ENCODE peak calls at places on chromosome 10, in eight cellular contexts. U is CD8-positive, alpha-beta memory T cell; E is mammary epithelial cell; Y is NCI-H510A treated with DMSO at 0.1 percent for 48 hours; O is lower lobe of right lung; P is caudate nucleus; V is cerebellar cortex; A is adipocyte. K is an unnamed sample.

GRCh38 chr10:52314822-52315552 is 906 bp downstream of the DKK1 start:
- DNase-seq in U (no peak), E (peak), Y (no peak), O (no peak), P (no peak), V (no peak), A (peak), K (peak)

GRCh38 chr10:515674-516073 is 173.8 kb downstream of the DIP2C start:
- DNase-seq in U (no peak), E (no peak), Y (no peak), O (no peak), P (no peak), V (no peak), A (no peak), K (no peak)

GRCh38 chr10:63542835-63543575 is 21.8 kb downstream of the REEP3 start:
- DNase-seq in U (no peak), E (peak), Y (no peak), O (no peak), P (no peak), V (no peak), A (no peak), K (no peak)

GRCh38 chr10:70132098-70133029 is at the start of gene AIFM2:
- DNase-seq in U (peak), E (peak), Y (peak), O (peak), P (no peak), V (no peak), A (peak), K (peak)

GRCh38 chr10:100907773-100908172 is 5.0 kb upstream of the SLF2 start:
- DNase-seq in U (no peak), E (no peak), Y (no peak), O (no peak), P (no peak), V (no peak), A (no peak), K (no peak)

GRCh38 chr10:68598978-68599753 is 39.0 kb downstream of the TET1 start:
- DNase-seq in U (no peak), E (peak), Y (peak), O (no peak), P (peak), V (peak), A (peak), K (peak)

GRCh38 chr10:113480828-113481502 is 71.9 kb upstream of the HABP2 start:
- DNase-seq in U (no peak), E (peak), Y (peak), O (peak), P (no peak), V (no peak), A (no peak), K (no peak)

GRCh38 chr10:97081621-97082235 is 104.0 kb downstream of the SLIT1 start:
- DNase-seq in U (peak), E (peak), Y (no peak), O (no peak), P (no peak), V (peak), A (peak), K (peak)

GRCh38 chr10:103202319-103202718 is 9.2 kb upstream of the NT5C2 start:
- DNase-seq in U (no peak), E (no peak), Y (no peak), O (no peak), P (no peak), V (no peak), A (no peak), K (no peak)

GRCh38 chr10:60323171-60323570 is 66.5 kb downstream of the ANK3 start:
- DNase-seq in U (no peak), E (no peak), Y (no peak), O (no peak), P (no peak), V (no peak), A (no peak), K (no peak)

GRCh38 chr10:12539350-12540164 is 190.2 kb downstream of the CAMK1D start:
- DNase-seq in U (no peak), E (no peak), Y (peak), O (no peak), P (no peak), V (peak), A (peak), K (no peak)

GRCh38 chr10:103618575-103619423 is 125.3 kb downstream of the NEURL1 start:
- DNase-seq in U (no peak), E (no peak), Y (no peak), O (no peak), P (peak), V (peak), A (peak), K (no peak)

GRCh38 chr10:69685802-69686585 is 55.9 kb downstream of the FAM241B start:
- DNase-seq in U (no peak), E (peak), Y (no peak), O (peak), P (no peak), V (peak), A (peak), K (no peak)

GRCh38 chr10:14547826-14548225 is 217.1 kb upstream of the FRMD4A start:
- DNase-seq in U (no peak), E (no peak), Y (no peak), O (no peak), P (no peak), V (no peak), A (no peak), K (no peak)

GRCh38 chr10:49379596-49380410 is 16.1 kb downstream of the DRGX start:
- DNase-seq in U (no peak), E (no peak), Y (no peak), O (no peak), P (no peak), V (peak), A (no peak), K (no peak)

GRCh38 chr10:24908793-24909423 is 43.5 kb downstream of the PRTFDC1 start:
- DNase-seq in U (no peak), E (peak), Y (no peak), O (no peak), P (no peak), V (no peak), A (peak), K (peak)

GRCh38 chr10:110903280-110904278 is 15.4 kb downstream of the BBIP1 start:
- DNase-seq in U (no peak), E (no peak), Y (no peak), O (no peak), P (no peak), V (no peak), A (no peak), K (no peak)

GRCh38 chr10:132627736-132628512 is 90.3 kb downstream of the INPP5A start:
- DNase-seq in U (no peak), E (no peak), Y (no peak), O (peak), P (peak), V (no peak), A (peak), K (peak)

GRCh38 chr10:71696635-71697326 is 22.8 kb downstream of the C10orf105 start:
- DNase-seq in U (peak), E (no peak), Y (peak), O (peak), P (peak), V (peak), A (peak), K (peak)

GRCh38 chr10:95333997-95334792 is 43.4 kb upstream of the PDLIM1 start:
- DNase-seq in U (no peak), E (peak), Y (no peak), O (peak), P (no peak), V (no peak), A (peak), K (peak)

GRCh38 chr10:56920586-56921250 is 559.7 kb upstream of the ZWINT start:
- DNase-seq in U (no peak), E (no peak), Y (no peak), O (no peak), P (no peak), V (no peak), A (no peak), K (no peak)

GRCh38 chr10:9069136-9069535 is 1014.6 kb downstream of the GATA3 start:
- DNase-seq in U (no peak), E (peak), Y (no peak), O (no peak), P (no peak), V (no peak), A (no peak), K (no peak)

GRCh38 chr10:75233444-75234016 is 2.2 kb downstream of the COMTD1 start:
- DNase-seq in U (peak), E (peak), Y (no peak), O (no peak), P (no peak), V (peak), A (no peak), K (no peak)

GRCh38 chr10:111784936-111785465 is 398.6 kb downstream of the GPAM start:
- DNase-seq in U (no peak), E (no peak), Y (no peak), O (no peak), P (no peak), V (peak), A (no peak), K (no peak)

GRCh38 chr10:103884681-103885139 is 29.3 kb upstream of the SH3PXD2A start:
- DNase-seq in U (no peak), E (peak), Y (peak), O (no peak), P (no peak), V (peak), A (peak), K (peak)

GRCh38 chr10:124589491-124590006 is 127.9 kb downstream of the LHPP start:
- DNase-seq in U (no peak), E (no peak), Y (no peak), O (no peak), P (peak), V (no peak), A (no peak), K (no peak)

GRCh38 chr10:78443900-78444571 is 410.4 kb downstream of the RPS24 start:
- DNase-seq in U (no peak), E (no peak), Y (no peak), O (no peak), P (no peak), V (peak), A (no peak), K (no peak)

GRCh38 chr10:3068968-3069737 is 1.8 kb downstream of the PFKP start:
- DNase-seq in U (peak), E (no peak), Y (no peak), O (no peak), P (peak), V (no peak), A (peak), K (no peak)

GRCh38 chr10:60549686-60550085 is 160.0 kb upstream of the ANK3 start:
- DNase-seq in U (no peak), E (peak), Y (no peak), O (no peak), P (no peak), V (peak), A (no peak), K (peak)

GRCh38 chr10:93852721-93853120 is 41.1 kb upstream of the SLC35G1 start:
- DNase-seq in U (no peak), E (no peak), Y (no peak), O (no peak), P (no peak), V (no peak), A (no peak), K (no peak)

GRCh38 chr10:43640603-43641002 is 8.1 kb downstream of the ZNF32 start:
- DNase-seq in U (no peak), E (no peak), Y (no peak), O (no peak), P (no peak), V (no peak), A (peak), K (no peak)

GRCh38 chr10:78953124-78954008 is 115.4 kb upstream of the ZMIZ1 start:
- DNase-seq in U (no peak), E (peak), Y (no peak), O (no peak), P (no peak), V (no peak), A (no peak), K (no peak)

GRCh38 chr10:15780353-15781135 is 60.8 kb upstream of the ITGA8 start:
- DNase-seq in U (no peak), E (peak), Y (no peak), O (no peak), P (no peak), V (peak), A (no peak), K (peak)

GRCh38 chr10:95847007-95847406 is 60.8 kb upstream of the CC2D2B start:
- DNase-seq in U (no peak), E (no peak), Y (no peak), O (no peak), P (no peak), V (no peak), A (no peak), K (no peak)

GRCh38 chr10:24616536-24616935 is 107.2 kb downstream of the ARHGAP21 start:
- DNase-seq in U (no peak), E (peak), Y (no peak), O (no peak), P (no peak), V (no peak), A (no peak), K (no peak)

GRCh38 chr10:75513292-75513691 is 81.9 kb downstream of the LRMDA start:
- DNase-seq in U (no peak), E (no peak), Y (no peak), O (no peak), P (no peak), V (no peak), A (no peak), K (no peak)

GRCh38 chr10:131921191-131921590 is 20.4 kb downstream of the PPP2R2D start:
- DNase-seq in U (no peak), E (peak), Y (no peak), O (no peak), P (no peak), V (no peak), A (no peak), K (no peak)

GRCh38 chr10:22338260-22338894 is 6.9 kb upstream of the SPAG6 start:
- DNase-seq in U (no peak), E (no peak), Y (no peak), O (no peak), P (no peak), V (no peak), A (no peak), K (no peak)

GRCh38 chr10:43211030-43211429 is 55.8 kb downstream of the RASGEF1A start:
- DNase-seq in U (no peak), E (peak), Y (no peak), O (peak), P (no peak), V (no peak), A (no peak), K (no peak)

K was measured in dermis blood vessel endothelial cell.